ENCODE peak calls at places on chromosome 16, in nine cellular contexts. One of them, this sample, is unnamed.

GRCh38 chr16:57802635-57803412 is 533 bp upstream of the KIFC3 start:
- DNase-seq in GM13977: no peak
- DNase-seq in HFF-Myc: no peak
- DNase-seq in AG04449: no peak
- DNase-seq in uterus: no peak
- DNase-seq in mucosa of descending colon: no peak
- DNase-seq in AG09309: no peak
- DNase-seq in AG09319: no peak
- DNase-seq in AG04450: no peak
- DNase-seq in this sample: peak

GRCh38 chr16:80640316-80640715 is 99.5 kb downstream of the DYNLRB2 start:
- DNase-seq in uterus: no peak
- DNase-seq in GM13977: no peak
- DNase-seq in AG09309: no peak
- DNase-seq in AG09319: no peak
- DNase-seq in mucosa of descending colon: no peak
- DNase-seq in HFF-Myc: no peak
- DNase-seq in AG04449: no peak
- DNase-seq in AG04450: no peak
- DNase-seq in this sample: no peak

GRCh38 chr16:29198731-29199521 is 207.6 kb downstream of the NPIPB11 start:
- DNase-seq in HFF-Myc: no peak
- DNase-seq in AG09309: no peak
- DNase-seq in AG09319: no peak
- DNase-seq in uterus: peak
- DNase-seq in GM13977: no peak
- DNase-seq in AG04450: no peak
- DNase-seq in mucosa of descending colon: peak
- DNase-seq in AG04449: no peak
- DNase-seq in this sample: no peak

GRCh38 chr16:89171216-89172170 is at the start of gene CDH15:
- DNase-seq in AG09319: peak
- DNase-seq in AG04450: peak
- DNase-seq in AG09309: peak
- DNase-seq in mucosa of descending colon: peak
- DNase-seq in AG04449: no peak
- DNase-seq in GM13977: peak
- DNase-seq in HFF-Myc: peak
- DNase-seq in uterus: peak
- DNase-seq in this sample: peak

GRCh38 chr16:25817295-25817694 is 125.5 kb downstream of the HS3ST4 start:
- DNase-seq in uterus: no peak
- DNase-seq in mucosa of descending colon: no peak
- DNase-seq in AG04449: no peak
- DNase-seq in AG09319: no peak
- DNase-seq in GM13977: no peak
- DNase-seq in HFF-Myc: no peak
- DNase-seq in AG04450: no peak
- DNase-seq in AG09309: no peak
- DNase-seq in this sample: no peak

GRCh38 chr16:85136213-85136704 is 24.0 kb upstream of the CIBAR2 start:
- DNase-seq in AG09309: no peak
- DNase-seq in mucosa of descending colon: no peak
- DNase-seq in AG09319: no peak
- DNase-seq in uterus: no peak
- DNase-seq in AG04449: no peak
- DNase-seq in HFF-Myc: no peak
- DNase-seq in AG04450: no peak
- DNase-seq in GM13977: peak
- DNase-seq in this sample: no peak

GRCh38 chr16:4179020-4179419 is 62.8 kb upstream of the ADCY9 start:
- DNase-seq in GM13977: no peak
- DNase-seq in AG04449: no peak
- DNase-seq in mucosa of descending colon: no peak
- DNase-seq in HFF-Myc: no peak
- DNase-seq in AG09309: no peak
- DNase-seq in AG09319: no peak
- DNase-seq in AG04450: no peak
- DNase-seq in uterus: no peak
- DNase-seq in this sample: no peak

GRCh38 chr16:69804283-69804682 is 42.2 kb downstream of the WWP2 start:
- DNase-seq in mucosa of descending colon: no peak
- DNase-seq in AG09319: no peak
- DNase-seq in HFF-Myc: no peak
- DNase-seq in AG04449: no peak
- DNase-seq in AG04450: no peak
- DNase-seq in uterus: no peak
- DNase-seq in GM13977: no peak
- DNase-seq in AG09309: peak
- DNase-seq in this sample: no peak

GRCh38 chr16:78048319-78048718 is 26.0 kb downstream of the CLEC3A start:
- DNase-seq in HFF-Myc: no peak
- DNase-seq in uterus: no peak
- DNase-seq in mucosa of descending colon: no peak
- DNase-seq in AG04449: no peak
- DNase-seq in AG09319: no peak
- DNase-seq in AG09309: no peak
- DNase-seq in GM13977: no peak
- DNase-seq in AG04450: no peak
- DNase-seq in this sample: no peak

GRCh38 chr16:78040396-78040795 is 18.0 kb downstream of the CLEC3A start:
- DNase-seq in GM13977: no peak
- DNase-seq in mucosa of descending colon: no peak
- DNase-seq in AG09309: no peak
- DNase-seq in AG09319: no peak
- DNase-seq in uterus: no peak
- DNase-seq in HFF-Myc: no peak
- DNase-seq in AG04450: no peak
- DNase-seq in AG04449: no peak
- DNase-seq in this sample: no peak

DNA sequence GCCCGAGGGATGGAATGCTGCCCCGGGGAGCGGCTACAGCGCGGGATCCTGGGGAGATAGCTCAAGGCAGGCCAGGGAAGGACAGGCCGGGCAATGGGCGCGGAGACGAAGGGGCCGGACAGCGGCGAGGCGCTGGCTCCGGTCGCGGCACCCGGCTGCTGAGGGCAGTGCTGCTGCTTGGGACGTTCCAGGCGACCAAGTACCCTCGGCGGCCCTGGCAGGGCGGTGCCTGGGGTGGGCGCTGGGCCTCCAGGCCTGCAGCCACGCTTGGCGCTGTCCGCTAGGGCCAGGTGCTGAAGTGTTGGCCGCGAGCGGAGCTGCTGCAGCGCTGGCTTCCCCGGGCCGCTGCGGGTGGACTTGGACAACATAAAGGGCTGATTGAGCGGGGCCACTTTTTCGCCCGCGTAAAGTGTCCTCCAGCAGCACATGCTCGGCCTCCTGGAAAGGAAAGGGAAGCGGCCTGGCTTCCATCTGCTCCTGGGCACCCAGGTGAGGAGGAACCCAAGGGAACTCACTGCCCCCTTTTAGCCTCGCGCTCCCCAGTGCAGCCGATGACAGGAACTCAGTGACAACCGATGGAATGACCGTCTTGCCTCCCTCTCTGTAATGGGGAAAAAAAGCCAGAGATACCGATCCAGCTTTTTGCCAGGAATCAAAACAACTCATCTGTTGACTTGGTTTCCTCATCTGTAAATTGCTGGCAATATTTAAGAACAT is 23.7 kb downstream of the CLEC3A start:
- DNase-seq in AG04449: no peak
- DNase-seq in GM13977: peak
- DNase-seq in uterus: peak
- DNase-seq in AG09319: no peak
- DNase-seq in mucosa of descending colon: peak
- DNase-seq in AG09309: no peak
- DNase-seq in AG04450: peak
- DNase-seq in HFF-Myc: peak
- DNase-seq in this sample: peak
- TF ChIP-seq CTCF in AG04449: peak
- TF ChIP-seq CTCF in GM13977: no peak
- TF ChIP-seq CTCF in uterus: no peak
- TF ChIP-seq CTCF in AG09319: no peak
- TF ChIP-seq CTCF in mucosa of descending colon: no peak
- TF ChIP-seq CTCF in AG09309: no peak
- TF ChIP-seq CTCF in AG04450: no peak
- TF ChIP-seq CTCF in HFF-Myc: no peak
- TF ChIP-seq CTCF in this sample: no peak

GRCh38 chr16:23434380-23434779 is 18.6 kb downstream of the COG7 start:
- DNase-seq in AG04450: peak
- DNase-seq in AG04449: no peak
- DNase-seq in mucosa of descending colon: no peak
- DNase-seq in AG09319: peak
- DNase-seq in uterus: no peak
- DNase-seq in HFF-Myc: peak
- DNase-seq in GM13977: peak
- DNase-seq in AG09309: no peak
- DNase-seq in this sample: no peak

GRCh38 chr16:23435500-23435899 is 17.5 kb downstream of the COG7 start:
- DNase-seq in AG09319: no peak
- DNase-seq in AG04450: no peak
- DNase-seq in mucosa of descending colon: peak
- DNase-seq in GM13977: peak
- DNase-seq in uterus: peak
- DNase-seq in AG04449: no peak
- DNase-seq in AG09309: no peak
- DNase-seq in HFF-Myc: no peak
- DNase-seq in this sample: peak

GRCh38 chr16:23433261-23433920 is 19.6 kb downstream of the COG7 start:
- DNase-seq in mucosa of descending colon: peak
- DNase-seq in GM13977: no peak
- DNase-seq in AG04449: no peak
- DNase-seq in AG04450: no peak
- DNase-seq in AG09309: no peak
- DNase-seq in HFF-Myc: no peak
- DNase-seq in uterus: no peak
- DNase-seq in AG09319: no peak
- DNase-seq in this sample: no peak

GRCh38 chr16:23428351-23428750 is 24.6 kb downstream of the COG7 start:
- DNase-seq in AG04450: no peak
- DNase-seq in uterus: no peak
- DNase-seq in AG09309: no peak
- DNase-seq in mucosa of descending colon: no peak
- DNase-seq in AG09319: no peak
- DNase-seq in GM13977: no peak
- DNase-seq in AG04449: no peak
- DNase-seq in HFF-Myc: no peak
- DNase-seq in this sample: no peak

DNA sequence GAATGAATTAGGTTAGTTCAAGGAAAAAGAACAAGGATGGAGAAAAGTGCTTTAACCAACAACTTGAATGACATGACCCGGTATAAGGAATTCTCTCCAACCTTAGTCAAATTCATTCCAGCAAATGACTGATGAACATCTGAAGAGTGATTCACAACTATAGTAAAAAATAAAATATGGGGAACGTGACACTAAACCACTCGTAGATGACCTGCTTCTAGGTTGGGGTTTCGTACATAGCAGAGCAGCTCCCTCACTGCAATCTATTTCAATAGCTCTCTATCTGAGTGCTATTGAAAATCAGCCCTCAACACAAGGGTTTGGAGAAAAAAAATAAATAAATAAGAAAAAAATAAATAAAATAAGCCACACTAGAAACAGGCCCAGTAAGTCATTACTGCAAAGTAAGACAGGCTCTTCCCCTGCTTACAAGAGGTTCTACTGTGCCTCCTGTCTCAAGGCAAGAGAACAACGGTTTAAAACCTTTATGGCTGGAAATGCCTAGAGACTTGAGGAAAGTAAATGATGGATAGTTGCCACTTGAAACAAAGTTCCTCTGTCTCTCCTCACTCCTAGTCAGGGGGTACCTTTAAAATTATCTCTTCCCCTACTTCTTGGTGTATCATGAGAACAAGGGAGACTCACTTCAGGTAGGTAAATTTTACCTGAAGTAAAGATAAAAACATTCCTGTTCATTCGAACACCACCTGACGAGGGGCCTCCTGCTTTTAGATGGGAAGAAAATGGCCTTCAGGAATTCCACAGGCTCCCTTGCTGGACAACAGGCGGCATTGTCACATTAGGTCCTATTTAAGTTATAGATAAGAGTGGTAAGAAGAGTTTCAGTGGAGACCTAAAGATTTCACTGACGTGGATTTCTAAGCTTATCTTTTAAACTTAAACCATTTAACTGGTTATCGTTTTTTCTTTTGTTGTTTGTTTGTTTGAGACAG is 20.5 kb downstream of the COG7 start:
- DNase-seq in AG09309: no peak
- DNase-seq in GM13977: no peak
- DNase-seq in AG04449: no peak
- DNase-seq in AG09319: no peak
- DNase-seq in HFF-Myc: no peak
- DNase-seq in mucosa of descending colon: no peak
- DNase-seq in uterus: no peak
- DNase-seq in AG04450: no peak
- DNase-seq in this sample: no peak
- TF ChIP-seq CTCF in AG09309: peak
- TF ChIP-seq CTCF in GM13977: no peak
- TF ChIP-seq CTCF in AG04449: no peak
- TF ChIP-seq CTCF in AG09319: no peak
- TF ChIP-seq CTCF in HFF-Myc: no peak
- TF ChIP-seq CTCF in mucosa of descending colon: no peak
- TF ChIP-seq CTCF in uterus: no peak
- TF ChIP-seq CTCF in AG04450: no peak
- TF ChIP-seq CTCF in this sample: peak

GRCh38 chr16:51374346-51374745 is 223.3 kb upstream of the SALL1 start:
- DNase-seq in AG09309: peak
- DNase-seq in mucosa of descending colon: no peak
- DNase-seq in AG09319: peak
- DNase-seq in AG04450: peak
- DNase-seq in AG04449: peak
- DNase-seq in HFF-Myc: peak
- DNase-seq in GM13977: no peak
- DNase-seq in uterus: no peak
- DNase-seq in this sample: no peak

GRCh38 chr16:51374790-51375189 is 223.7 kb upstream of the SALL1 start:
- DNase-seq in HFF-Myc: no peak
- DNase-seq in mucosa of descending colon: no peak
- DNase-seq in GM13977: no peak
- DNase-seq in AG04449: no peak
- DNase-seq in uterus: no peak
- DNase-seq in AG09309: no peak
- DNase-seq in AG04450: no peak
- DNase-seq in AG09319: no peak
- DNase-seq in this sample: no peak

DNA sequence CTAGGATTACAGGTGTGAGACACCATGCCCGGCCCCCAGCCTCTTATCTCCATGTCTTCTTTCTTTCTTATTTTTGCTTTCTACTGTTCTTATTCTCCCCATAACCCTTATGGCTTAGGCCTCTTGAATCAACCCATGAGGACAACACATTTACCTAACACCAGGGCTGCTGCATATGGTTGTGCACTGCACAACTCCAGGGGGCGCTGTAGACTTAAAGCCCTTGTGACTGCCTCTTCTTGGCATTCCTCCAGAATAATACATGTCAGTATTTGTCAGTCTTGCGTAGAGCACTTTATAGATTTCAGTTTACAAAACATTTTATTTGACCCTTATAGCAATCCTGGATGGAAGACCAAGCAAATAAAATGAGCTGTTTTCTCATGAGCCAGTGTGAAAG is 225.0 kb upstream of the SALL1 start:
- DNase-seq in AG04449: no peak
- DNase-seq in AG04450: no peak
- DNase-seq in uterus: no peak
- DNase-seq in mucosa of descending colon: no peak
- DNase-seq in GM13977: no peak
- DNase-seq in AG09319: no peak
- DNase-seq in AG09309: no peak
- DNase-seq in HFF-Myc: no peak
- DNase-seq in this sample: no peak
- TF ChIP-seq CTCF in AG04449: no peak
- TF ChIP-seq CTCF in AG04450: peak
- TF ChIP-seq CTCF in uterus: no peak
- TF ChIP-seq CTCF in mucosa of descending colon: no peak
- TF ChIP-seq CTCF in GM13977: no peak
- TF ChIP-seq CTCF in AG09319: no peak
- TF ChIP-seq CTCF in AG09309: no peak
- TF ChIP-seq CTCF in HFF-Myc: peak
- TF ChIP-seq CTCF in this sample: no peak

GRCh38 chr16:56645311-56645710 is 6.4 kb upstream of the MT1B start:
- DNase-seq in GM13977: no peak
- DNase-seq in mucosa of descending colon: no peak
- DNase-seq in uterus: no peak
- DNase-seq in HFF-Myc: no peak
- DNase-seq in AG04449: no peak
- DNase-seq in AG04450: no peak
- DNase-seq in AG09309: no peak
- DNase-seq in AG09319: no peak
- DNase-seq in this sample: no peak

GRCh38 chr16:56645838-56646237 is 5.8 kb upstream of the MT1B start:
- DNase-seq in GM13977: no peak
- DNase-seq in AG09319: no peak
- DNase-seq in AG04450: no peak
- DNase-seq in AG09309: no peak
- DNase-seq in HFF-Myc: no peak
- DNase-seq in mucosa of descending colon: no peak
- DNase-seq in AG04449: no peak
- DNase-seq in uterus: no peak
- DNase-seq in this sample: no peak

GRCh38 chr16:56641166-56641565 is 2.7 kb downstream of the MT1A start:
- DNase-seq in HFF-Myc: no peak
- DNase-seq in mucosa of descending colon: no peak
- DNase-seq in AG04450: no peak
- DNase-seq in AG09319: no peak
- DNase-seq in AG04449: no peak
- DNase-seq in AG09309: no peak
- DNase-seq in uterus: no peak
- DNase-seq in GM13977: no peak
- DNase-seq in this sample: no peak

GRCh38 chr16:56643833-56644232 is 5.4 kb downstream of the MT1A start:
- DNase-seq in AG04449: no peak
- DNase-seq in mucosa of descending colon: no peak
- DNase-seq in uterus: no peak
- DNase-seq in GM13977: no peak
- DNase-seq in AG09319: no peak
- DNase-seq in AG04450: no peak
- DNase-seq in HFF-Myc: no peak
- DNase-seq in AG09309: no peak
- DNase-seq in this sample: no peak

DNA sequence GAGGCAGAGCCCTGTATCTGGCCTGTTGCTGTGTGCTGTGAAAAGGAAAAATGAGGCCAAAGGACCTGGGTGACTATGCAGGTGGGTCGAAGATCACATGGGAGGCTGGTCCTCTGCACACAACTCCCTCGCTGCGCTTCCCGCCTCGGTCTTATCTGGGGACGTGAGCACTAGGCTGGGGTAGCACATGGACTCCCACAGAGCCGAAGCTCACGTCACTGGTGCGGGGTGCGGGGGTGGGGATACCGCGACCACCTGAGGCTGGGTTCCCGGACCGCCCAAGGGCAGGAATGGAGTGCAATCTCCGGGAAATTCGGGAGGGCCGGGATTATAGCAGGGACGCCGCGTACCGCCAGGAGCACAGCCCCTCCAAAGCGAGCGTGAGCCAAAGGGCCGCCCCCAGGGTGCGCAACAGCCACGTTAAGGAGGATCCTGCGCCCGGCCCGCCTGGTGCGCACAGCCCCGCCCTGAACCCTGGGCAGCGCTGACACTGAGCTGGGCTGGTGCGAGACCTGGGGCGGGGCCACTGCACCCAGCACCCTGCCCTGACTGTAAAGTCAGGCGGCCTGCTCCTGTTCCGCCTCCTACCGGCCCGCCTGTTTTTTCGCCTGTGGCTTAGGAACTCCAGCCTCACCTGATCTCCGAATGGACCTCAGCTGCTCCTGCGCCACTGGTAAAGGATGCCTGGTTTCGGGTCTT is 4.8 kb downstream of the MT1A start:
- DNase-seq in AG09309: no peak
- DNase-seq in AG04450: no peak
- DNase-seq in AG04449: no peak
- DNase-seq in uterus: peak
- DNase-seq in GM13977: peak
- DNase-seq in AG09319: no peak
- DNase-seq in mucosa of descending colon: peak
- DNase-seq in HFF-Myc: no peak
- DNase-seq in this sample: peak
- TF ChIP-seq CTCF in AG09309: peak
- TF ChIP-seq CTCF in AG04450: peak
- TF ChIP-seq CTCF in AG04449: peak
- TF ChIP-seq CTCF in uterus: peak
- TF ChIP-seq CTCF in GM13977: peak
- TF ChIP-seq CTCF in AG09319: peak
- TF ChIP-seq CTCF in mucosa of descending colon: peak
- TF ChIP-seq CTCF in HFF-Myc: no peak
- TF ChIP-seq CTCF in this sample: peak

This sample was measured in heart left ventricle.